ENCODE peak calls at places on chromosome 20, in four cellular contexts. A is keratinocyte, M is Peyer's patch, Y is colonic mucosa. O is an unnamed sample.

GRCh38 chr20:48238326-48238725 is 453.0 kb upstream of the SULF2 start:
- DNase-seq in A (no peak), M (no peak), Y (no peak), O (no peak)

GRCh38 chr20:32966881-32967781 is 37.1 kb downstream of the SUN5 start:
- DNase-seq in A (no peak), M (peak), Y (peak), O (no peak)

GRCh38 chr20:13784271-13784892 is 337 bp downstream of the ESF1 start:
- DNase-seq in A (no peak), M (peak), Y (no peak), O (no peak)

GRCh38 chr20:46990017-46990810 is 95.6 kb downstream of the EYA2 start:
- DNase-seq in A (no peak), M (no peak), Y (peak), O (no peak)

GRCh38 chr20:5918856-5919633 is 31.3 kb downstream of the TRMT6 start:
- DNase-seq in A (peak), M (no peak), Y (no peak), O (peak)

GRCh38 chr20:24670981-24671380 is 201.6 kb downstream of the SYNDIG1 start:
- DNase-seq in A (no peak), M (no peak), Y (no peak), O (no peak)

GRCh38 chr20:15638781-15639180 is 934.5 kb downstream of the KIF16B start:
- DNase-seq in A (no peak), M (no peak), Y (no peak), O (no peak)

GRCh38 chr20:33437141-33437911 is 6.2 kb downstream of the SNTA1 start:
- DNase-seq in A (no peak), M (no peak), Y (no peak), O (no peak)

GRCh38 chr20:4533734-4534133 is 188.0 kb upstream of the PRND start:
- DNase-seq in A (no peak), M (no peak), Y (no peak), O (no peak)

GRCh38 chr20:17995967-17996819 is 27.4 kb downstream of the MGME1 start:
- DNase-seq in A (peak), M (no peak), Y (peak), O (no peak)

DNA sequence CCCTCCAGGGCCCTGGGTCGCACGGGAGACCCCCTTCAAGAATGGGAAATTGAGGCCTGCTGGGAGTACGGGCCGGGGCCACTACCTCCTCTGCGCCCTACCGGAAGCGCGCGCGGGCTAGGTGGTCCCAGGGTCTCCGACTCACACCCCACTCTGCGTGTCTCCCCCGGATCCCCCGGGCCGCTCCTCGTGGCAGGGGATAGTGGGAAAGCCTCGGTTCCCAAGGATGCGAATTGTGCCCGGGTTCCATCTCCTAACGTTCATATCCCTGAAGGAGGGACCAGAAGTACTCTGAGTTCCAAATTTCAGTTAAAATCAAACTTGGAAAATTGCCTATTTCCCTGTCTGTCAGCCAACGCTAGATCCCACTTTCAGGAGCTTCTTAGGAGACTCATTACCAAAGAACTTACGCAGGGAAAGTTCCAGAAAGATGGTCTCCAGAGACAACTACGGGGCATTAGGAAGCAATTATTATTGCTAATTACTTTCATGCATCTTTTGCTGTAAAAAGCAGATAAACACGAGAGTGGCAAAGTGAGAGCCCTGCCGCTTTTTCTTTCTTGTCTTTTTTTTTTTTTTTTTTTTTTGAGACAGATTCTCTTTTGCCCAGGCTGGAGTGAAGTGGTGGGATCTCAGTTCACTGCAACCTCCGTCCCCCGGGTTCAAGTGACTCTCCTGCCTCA is 858 bp downstream of the FAM83D start:
- DNase-seq in A (no peak), M (no peak), Y (peak), O (no peak)
- H3K27ac ChIP-seq in A (peak), M (peak), Y (peak), O (no peak)

DNA sequence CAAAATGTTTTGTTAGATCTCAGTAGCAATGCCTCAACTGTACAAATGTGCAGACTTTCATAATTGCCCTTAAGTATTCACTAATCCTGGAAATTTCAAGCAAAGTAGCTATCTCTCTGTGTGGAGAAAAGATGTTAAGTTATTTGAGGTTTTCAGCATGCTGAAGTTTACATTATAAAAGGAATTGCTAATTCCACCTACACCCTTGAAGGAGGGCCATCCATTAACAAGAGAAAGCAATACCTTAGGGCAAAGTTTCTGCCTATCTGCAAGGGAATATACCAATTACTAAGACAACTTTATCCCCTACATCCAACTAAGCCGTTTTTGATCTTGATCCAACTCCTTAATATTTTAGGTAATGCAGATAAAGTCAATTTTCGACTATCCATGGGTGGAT is 380.7 kb upstream of the BTBD3 start:
- DNase-seq in A (no peak), M (no peak), Y (no peak), O (no peak)
- H3K27ac ChIP-seq in A (no peak), M (no peak), Y (no peak), O (no peak)

GRCh38 chr20:49851234-49851755 is 38.7 kb downstream of the SLC9A8 start:
- DNase-seq in A (no peak), M (no peak), Y (no peak), O (no peak)
- H3K27ac ChIP-seq in A (no peak), M (no peak), Y (no peak), O (peak)

GRCh38 chr20:36104244-36104643 is 50.3 kb upstream of the EPB41L1 start:
- DNase-seq in A (no peak), M (no peak), Y (no peak), O (no peak)

GRCh38 chr20:36101201-36101600 is 53.3 kb upstream of the EPB41L1 start:
- DNase-seq in A (no peak), M (no peak), Y (peak), O (no peak)

GRCh38 chr20:36102306-36102705 is 52.2 kb upstream of the EPB41L1 start:
- DNase-seq in A (no peak), M (no peak), Y (no peak), O (no peak)

GRCh38 chr20:36104856-36105255 is 49.7 kb upstream of the EPB41L1 start:
- DNase-seq in A (no peak), M (no peak), Y (no peak), O (no peak)

DNA sequence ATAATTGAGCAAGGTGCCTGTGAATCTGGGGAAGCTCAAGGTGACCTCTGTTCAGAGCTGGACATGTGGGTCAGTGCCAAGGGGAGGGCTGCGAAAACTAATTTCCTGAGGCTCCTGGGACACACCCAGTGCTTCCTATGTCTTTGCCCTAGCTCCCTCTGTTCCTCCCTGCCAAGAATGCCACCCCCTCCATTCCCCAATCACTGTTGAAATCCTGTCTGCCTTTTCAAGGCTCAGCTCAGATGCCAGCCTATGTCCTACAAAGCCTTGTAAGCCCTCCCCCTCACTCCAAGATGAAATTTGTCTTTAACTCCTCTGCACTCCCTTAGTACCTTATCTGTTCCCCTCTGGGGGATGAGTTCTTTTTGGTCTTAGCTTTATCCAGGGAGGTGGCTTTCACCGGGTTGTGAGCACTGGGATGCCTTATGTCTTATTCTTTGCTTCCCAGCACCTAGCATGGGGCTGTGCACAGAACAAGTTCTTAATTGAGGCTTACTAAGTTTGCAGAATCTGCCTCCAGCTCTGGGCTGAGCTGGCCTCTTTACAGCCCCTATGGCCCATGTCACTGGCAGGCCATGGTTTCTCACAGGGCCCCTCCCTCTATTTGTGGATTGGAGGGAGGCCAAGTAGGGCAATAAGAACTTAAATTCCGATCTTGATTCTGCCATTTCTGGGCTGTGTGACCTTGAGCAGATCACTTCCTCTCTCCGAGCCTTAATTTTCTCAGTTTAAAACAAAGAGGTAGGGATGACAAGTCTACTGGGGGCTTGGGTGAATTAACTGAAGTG is 51.5 kb upstream of the EPB41L1 start:
- DNase-seq in A (no peak), M (no peak), Y (peak), O (no peak)
- H3K27ac ChIP-seq in A (no peak), M (no peak), Y (peak), O (no peak)

DNA sequence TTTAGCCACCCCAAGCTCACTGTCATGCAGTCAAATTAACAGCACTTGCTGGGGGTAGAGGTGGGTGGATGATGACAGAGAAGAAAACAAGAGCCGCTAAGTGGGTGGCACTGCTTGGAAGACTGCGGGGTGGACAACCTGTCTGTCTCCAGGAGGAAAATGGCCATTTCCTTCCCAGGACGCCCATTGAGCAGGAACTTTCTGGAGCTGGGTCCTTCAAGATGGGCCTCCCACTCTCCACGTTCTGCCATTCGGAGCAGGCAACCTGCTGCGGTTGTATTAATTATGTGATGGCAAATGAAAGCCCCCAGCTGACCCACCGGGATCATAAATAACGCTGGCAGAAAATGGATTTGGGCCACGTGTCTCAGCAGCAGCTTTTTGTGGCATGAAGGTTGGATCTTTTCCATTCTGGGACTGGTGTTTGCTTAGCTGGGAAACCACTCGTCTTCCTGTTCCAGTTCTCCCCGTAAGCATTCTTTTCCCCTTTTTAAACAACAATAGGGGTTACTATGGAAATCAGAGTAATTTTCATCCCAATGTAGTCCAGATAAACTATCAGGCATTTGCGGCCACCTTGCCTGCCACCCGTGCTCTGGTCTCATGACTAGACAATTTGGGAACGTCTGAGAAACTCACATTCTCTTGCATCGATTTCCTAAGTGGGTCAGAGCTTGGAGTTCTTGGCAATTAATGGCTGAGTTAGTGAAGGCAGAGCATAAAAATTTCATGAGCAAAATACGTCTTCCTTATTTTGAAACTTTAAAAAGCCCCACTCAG is 215.5 kb downstream of the ANKRD60 start:
- DNase-seq in A (no peak), M (no peak), Y (no peak), O (no peak)
- H3K27ac ChIP-seq in A (no peak), M (no peak), Y (no peak), O (no peak)

DNA sequence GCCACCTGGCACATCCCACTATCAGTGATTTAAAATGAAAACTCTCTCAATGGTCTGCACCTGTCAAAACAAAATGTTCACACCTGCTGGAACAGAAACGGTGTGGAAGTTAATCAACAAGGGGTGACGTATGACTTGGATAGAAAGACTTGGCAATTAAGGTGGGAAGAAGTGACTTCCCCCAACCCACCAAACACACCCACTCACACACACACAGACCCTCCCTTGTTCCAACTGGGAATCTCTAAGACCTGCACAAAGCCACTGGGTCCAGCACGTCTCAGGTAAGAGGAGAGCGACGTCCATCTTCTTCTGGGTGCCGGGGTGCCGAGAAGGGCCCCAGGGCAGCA is 25.1 kb upstream of the TCFL5 start:
- DNase-seq in A (no peak), M (no peak), Y (no peak), O (no peak)
- H3K27ac ChIP-seq in A (no peak), M (peak), Y (no peak), O (no peak)